ENCODE peak calls at places on chromosomes 7 and 10, in five cellular contexts. Y is stomach, H is adrenal gland, K is heart right ventricle, M is Panc1. N is an unnamed sample. For H3K9me3, the result is how much of the 10 kb centered on the place peaks cover.

GRCh38 chr7:46559194-46559576 is 638.1 kb upstream of the IGFBP3 start:
- DNase-seq in K (no peak), M (no peak), Y (no peak), H (no peak), N (no peak)

GRCh38 chr10:63628526-63629362 is 107.5 kb downstream of the REEP3 start:
- DNase-seq in K (peak), Y (peak), H (peak), M (peak), N (peak)

GRCh38 chr10:122446668-122447410 is 7.6 kb upstream of the ARMS2 start:
- DNase-seq in K (no peak), H (no peak), M (no peak), Y (no peak), N (no peak)

GRCh38 chr7:78327718-78328117 is 529.1 kb downstream of the PHTF2 start:
- DNase-seq in K (no peak), Y (no peak), H (no peak), M (no peak), N (no peak)

GRCh38 chr7:55387062-55387965 is 22.2 kb downstream of the LANCL2 start:
- DNase-seq in K (no peak), M (no peak), Y (no peak), H (no peak), N (no peak)

GRCh38 chr7:107207459-107207858 is 38.7 kb downstream of the HBP1 start:
- DNase-seq in M (no peak), K (no peak), H (no peak), Y (no peak), N (no peak)

GRCh38 chr7:2100278-2101205 is 132.2 kb downstream of the MAD1L1 start:
- DNase-seq in Y (no peak), H (peak), M (no peak), K (no peak), N (no peak)

GRCh38 chr7:44398506-44398905 is 73.1 kb upstream of the CAMK2B start:
- DNase-seq in K (no peak), M (no peak), Y (no peak), H (peak), N (no peak)

GRCh38 chr7:153522261-153522660 is 529.9 kb upstream of the DPP6 start:
- DNase-seq in K (no peak), Y (no peak), H (no peak), M (no peak), N (no peak)

GRCh38 chr10:74292871-74293427 is 141.9 kb downstream of the ADK start:
- DNase-seq in H (no peak), M (no peak), K (no peak), Y (no peak), N (no peak)

GRCh38 chr7:56030340-56030739 is 20.9 kb downstream of the PSPH start:
- DNase-seq in M (no peak), H (no peak), K (no peak), Y (no peak), N (no peak)

GRCh38 chr10:104337985-104338735 is at the start of gene ITPRIP:
- DNase-seq in H (peak), Y (peak), M (no peak), K (peak), N (peak)

GRCh38 chr10:5536486-5536885 is 11.7 kb downstream of the CALML3 start:
- DNase-seq in H (no peak), Y (no peak), M (no peak), K (no peak), N (no peak)

GRCh38 chr7:30598121-30598876 is 3.6 kb downstream of the GARS1 start:
- DNase-seq in M (no peak), H (no peak), Y (no peak), K (no peak), N (no peak)

GRCh38 chr7:68925241-68925640 is 673.0 kb upstream of the AUTS2 start:
- DNase-seq in K (no peak), Y (no peak), H (no peak), M (no peak), N (no peak)
- H3K9me3 ChIP-seq in K (under half), Y (under half), H (under half), M (under half), N (under half)

GRCh38 chr7:157832866-157833607 is 496.2 kb downstream of the DNAJB6 start:
- DNase-seq in H (no peak), Y (no peak), K (no peak), M (no peak), N (no peak)
- H3K9me3 ChIP-seq in H (under half), Y (under half), K (under half), M (under half), N (under half)

GRCh38 chr7:158371856-158372255 is 215.8 kb downstream of the PTPRN2 start:
- DNase-seq in Y (no peak), K (no peak), M (no peak), H (no peak), N (no peak)
- H3K9me3 ChIP-seq in Y (under half), K (under half), M (under half), H (under half), N (under half)

DNA sequence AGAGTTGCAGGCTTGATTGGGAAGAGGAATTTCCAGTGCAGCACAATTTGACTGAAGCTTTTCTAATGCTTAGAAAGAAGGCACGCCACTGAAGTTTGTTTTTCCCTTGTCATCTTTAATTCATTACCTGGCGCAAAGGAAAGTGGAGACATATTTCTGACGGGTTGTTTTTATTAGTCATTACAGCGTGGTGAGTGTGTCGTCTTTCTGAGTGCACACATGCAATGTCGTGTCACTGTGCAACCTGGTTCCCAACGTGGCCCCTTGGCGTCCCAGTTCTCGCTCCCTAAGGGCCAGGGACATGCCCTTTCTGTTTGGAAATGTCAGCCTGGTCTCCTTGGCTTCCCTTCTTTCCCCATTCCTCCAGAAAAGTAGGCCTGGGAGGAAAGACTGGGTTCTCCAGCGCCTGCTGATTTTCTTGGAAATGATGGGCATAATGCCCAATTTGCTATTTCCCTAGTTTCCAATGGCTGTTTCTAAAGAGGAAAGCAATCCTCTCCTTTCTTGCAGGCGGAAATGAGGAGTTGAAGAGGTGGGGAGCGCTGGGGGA is 250.0 kb downstream of the ARHGAP12 start:
- DNase-seq in Y (no peak), H (no peak), M (no peak), K (no peak), N (no peak)
- H3K9me3 ChIP-seq in Y (under half), H (under half), M (under half), K (under half), N (under half)

DNA sequence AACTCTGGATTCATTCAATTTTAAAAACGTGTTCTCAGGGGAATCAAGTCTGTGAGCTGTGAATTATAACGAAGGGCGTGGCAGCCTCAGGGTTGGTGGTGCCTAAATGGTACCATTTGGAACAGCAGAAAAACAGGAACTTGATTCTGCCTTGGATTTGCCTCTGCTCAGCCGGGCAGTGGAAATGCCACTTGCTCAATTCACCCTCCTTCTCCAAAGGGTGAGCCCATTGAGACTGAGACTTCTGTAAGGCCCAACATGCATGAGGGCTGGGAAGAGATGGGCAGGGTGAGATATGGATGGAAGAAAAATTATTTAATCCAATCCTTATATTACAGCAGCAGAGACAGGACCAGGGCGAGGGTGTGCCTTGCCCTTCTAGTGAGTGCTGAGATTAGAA is 107.1 kb upstream of the HABP2 start:
- DNase-seq in H (no peak), Y (no peak), K (no peak), M (no peak), N (no peak)
- H3K9me3 ChIP-seq in H (under half), Y (under half), K (under half), M (under half), N (under half)